ENCODE peak calls at places on chromosomes 12 and 14, in eight cellular contexts. H, R, E, Q, S, V, P and W are unnamed samples.

GRCh38 chr14:70770490-70770889 is 38.8 kb downstream of the MAP3K9 start:
- DNase-seq in Q (no peak), H (no peak), R (no peak), E (no peak), S (no peak), P (no peak), V (no peak), W (no peak)

GRCh38 chr14:97916100-97916499 is 1118.9 kb downstream of the VRK1 start:
- DNase-seq in P (no peak), R (no peak), V (no peak), Q (no peak), H (no peak), E (no peak), S (no peak), W (no peak)

GRCh38 chr14:74733241-74733640 is 20.3 kb downstream of the FCF1 start:
- DNase-seq in R (no peak), S (no peak), V (no peak), E (no peak), P (no peak), H (no peak), Q (no peak), W (no peak)

GRCh38 chr14:89933002-89933401 is 21.5 kb downstream of the EFCAB11 start:
- DNase-seq in E (no peak), Q (no peak), H (no peak), V (no peak), S (no peak), P (no peak), R (no peak), W (no peak)

GRCh38 chr14:23385840-23386657 is 9.2 kb downstream of the CMTM5 start:
- DNase-seq in Q (no peak), V (no peak), E (no peak), H (no peak), P (no peak), S (no peak), R (no peak), W (no peak)

GRCh38 chr12:6550294-6551062 is 5.4 kb downstream of the IFFO1 start:
- DNase-seq in V (peak; percentile 80), R (no peak), E (no peak), Q (no peak), S (no peak), P (peak; percentile 83), H (no peak), W (no peak)

GRCh38 chr12:65856521-65856920 is 32.2 kb downstream of the HMGA2 start:
- DNase-seq in E (no peak), P (no peak), V (no peak), R (no peak), H (no peak), Q (no peak), S (no peak), W (no peak)

GRCh38 chr12:122048156-122048555 is 26.5 kb downstream of the BCL7A start:
- DNase-seq in Q (no peak), S (no peak), E (no peak), R (no peak), H (no peak), V (no peak), P (no peak), W (no peak)

GRCh38 chr12:53378705-53379388 is 1.1 kb upstream of the SP1 start:
- DNase-seq in E (no peak), H (no peak), Q (no peak), V (peak; percentile 45), R (no peak), S (no peak), P (no peak), W (no peak)

GRCh38 chr14:73180385-73180805 is 44.1 kb downstream of the PSEN1 start:
- DNase-seq in H (no peak), V (peak; percentile 55), E (no peak), R (no peak), S (no peak), Q (no peak), P (no peak), W (no peak)

DNA sequence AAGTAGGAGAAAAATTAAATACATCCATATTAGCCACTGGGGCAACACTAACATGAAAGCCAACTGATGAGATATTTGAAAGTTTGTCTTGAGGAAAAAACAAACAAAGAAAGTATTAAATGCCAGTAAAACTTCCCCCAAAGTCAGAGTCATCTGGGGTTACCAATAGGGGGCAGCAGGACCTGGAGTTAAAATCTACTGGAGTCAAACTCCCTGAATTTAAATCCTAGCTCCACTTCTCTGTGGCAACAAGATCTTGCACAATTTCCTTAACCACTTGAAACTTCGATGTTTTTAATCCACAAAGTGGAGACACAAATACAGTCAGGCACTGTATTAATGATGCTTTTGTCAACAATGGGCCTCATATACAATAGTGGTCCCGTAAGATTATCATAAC is 14.4 kb downstream of the PLEKHG7 start:
- DNase-seq in V (peak; percentile 60), Q (no peak), E (no peak), P (no peak), H (peak; percentile 64), S (no peak), R (no peak), W (no peak)
- TF ChIP-seq CTCF in V (peak; percentile 64), Q (peak; percentile 19), E (no peak), P (no peak), H (peak; percentile 52), S (no peak), R (no peak), W (peak; percentile 23)

GRCh38 chr12:106519587-106519986 is 63.2 kb upstream of the RFX4 start:
- DNase-seq in V (no peak), P (no peak), Q (no peak), E (no peak), R (no peak), S (no peak), H (no peak), W (peak; percentile 70)
- TF ChIP-seq POLR2AphosphoS5 in V (no peak), P (no peak), Q (no peak), E (no peak), R (no peak), S (no peak), H (no peak), W (no peak)

GRCh38 chr14:65966188-65966587 is 520.0 kb upstream of the CCDC196 start:
- DNase-seq in Q (no peak), E (no peak), V (no peak), S (no peak), R (no peak), P (no peak), H (no peak), W (no peak)
- TF ChIP-seq CTCF in Q (no peak), E (no peak), V (no peak), S (no peak), R (no peak), P (no peak), H (no peak), W (no peak)

DNA sequence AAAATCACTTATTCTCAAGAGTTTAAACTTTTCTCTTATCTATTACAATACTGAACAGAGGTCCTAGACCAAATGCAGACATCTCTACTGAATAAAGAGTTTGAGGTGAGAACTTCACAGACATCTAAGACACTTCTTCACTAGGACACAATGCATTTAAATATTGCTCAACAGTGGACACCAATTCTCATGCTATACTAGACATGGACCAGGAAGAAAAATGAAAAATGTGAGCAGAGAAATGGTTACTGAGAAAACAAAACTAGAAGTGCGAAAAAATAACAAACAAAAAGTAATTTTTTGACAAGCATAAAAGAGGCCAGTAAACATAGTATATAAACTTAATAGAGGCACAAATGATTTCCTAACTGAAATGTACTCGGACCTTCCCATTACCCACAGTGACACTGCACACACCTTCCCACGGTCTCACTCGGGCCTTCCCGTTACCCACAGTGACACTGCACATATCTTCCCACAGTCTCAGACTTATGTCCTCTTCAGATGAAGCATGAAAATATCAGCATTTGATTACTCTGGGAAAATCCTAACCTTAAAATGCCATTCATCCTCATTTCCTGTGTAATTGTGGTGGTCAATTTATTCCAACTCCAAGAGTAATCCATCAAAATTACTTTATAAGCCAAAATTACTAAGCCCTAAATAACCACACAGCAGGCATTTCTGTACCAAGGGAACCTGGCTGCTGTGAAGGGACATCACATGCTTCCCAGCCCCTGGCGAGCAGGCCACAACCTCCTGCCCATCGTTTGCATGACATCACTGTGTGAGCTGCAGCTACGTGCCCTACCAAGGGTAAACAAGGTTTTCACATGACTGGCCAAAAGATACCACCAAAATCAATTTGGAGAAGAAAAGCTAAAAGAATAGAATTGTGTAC is 6.4 kb downstream of the SLC15A4 start:
- DNase-seq in S (peak; percentile 41), V (no peak), E (peak; percentile 83), P (peak; percentile 89), H (no peak), R (peak; percentile 43), Q (peak; percentile 90), W (no peak)
- TF ChIP-seq POLR2AphosphoS5 in S (no peak), V (no peak), E (no peak), P (peak; percentile 6), H (no peak), R (no peak), Q (peak; percentile 49), W (no peak)